ENCODE peak calls at places on chromosomes 5 and 9, in eight cellular contexts. Q, F, U, D, P, I, S and V are unnamed samples.

GRCh38 chr9:81690251-81690851 is 1.0 kb upstream of the TLE1 start:
- DNase-seq in Q (no peak), F (no peak), U (peak), D (no peak), P (peak), I (no peak), S (peak), V (no peak)

GRCh38 chr9:128253140-128253990 is 22.4 kb downstream of the GOLGA2 start:
- DNase-seq in Q (no peak), F (no peak), U (no peak), D (no peak), P (peak), I (no peak), S (no peak), V (no peak)

GRCh38 chr5:32725994-32726659 is 15.0 kb downstream of the NPR3 start:
- DNase-seq in Q (no peak), F (no peak), U (no peak), D (no peak), P (peak), I (no peak), S (no peak), V (no peak)

GRCh38 chr5:170312666-170313065 is 15.1 kb upstream of the LCP2 start:
- DNase-seq in Q (no peak), F (no peak), U (no peak), D (no peak), P (no peak), I (no peak), S (no peak), V (no peak)

GRCh38 chr5:170307575-170308465 is 10.2 kb upstream of the LCP2 start:
- DNase-seq in Q (peak), F (peak), U (no peak), D (no peak), P (no peak), I (no peak), S (peak), V (no peak)

GRCh38 chr9:128528445-128529160 is 23.8 kb upstream of the SPTAN1 start:
- DNase-seq in Q (no peak), F (no peak), U (no peak), D (no peak), P (no peak), I (no peak), S (no peak), V (no peak)

GRCh38 chr5:173479711-173480110 is 136.7 kb downstream of the BOD1 start:
- DNase-seq in Q (no peak), F (no peak), U (no peak), D (no peak), P (no peak), I (no peak), S (no peak), V (no peak)

GRCh38 chr9:72579190-72579589 is 57.8 kb downstream of the TMC1 start:
- DNase-seq in Q (no peak), F (no peak), U (no peak), D (no peak), P (no peak), I (peak), S (no peak), V (no peak)

GRCh38 chr5:94154672-94155071 is 413.3 kb upstream of the POU5F2 start:
- DNase-seq in Q (no peak), F (no peak), U (no peak), D (no peak), P (no peak), I (no peak), S (no peak), V (no peak)

GRCh38 chr5:142014911-142015584 is 2.2 kb upstream of the GNPDA1 start:
- DNase-seq in Q (peak), F (peak), U (no peak), D (no peak), P (peak), I (peak), S (no peak), V (no peak)

DNA sequence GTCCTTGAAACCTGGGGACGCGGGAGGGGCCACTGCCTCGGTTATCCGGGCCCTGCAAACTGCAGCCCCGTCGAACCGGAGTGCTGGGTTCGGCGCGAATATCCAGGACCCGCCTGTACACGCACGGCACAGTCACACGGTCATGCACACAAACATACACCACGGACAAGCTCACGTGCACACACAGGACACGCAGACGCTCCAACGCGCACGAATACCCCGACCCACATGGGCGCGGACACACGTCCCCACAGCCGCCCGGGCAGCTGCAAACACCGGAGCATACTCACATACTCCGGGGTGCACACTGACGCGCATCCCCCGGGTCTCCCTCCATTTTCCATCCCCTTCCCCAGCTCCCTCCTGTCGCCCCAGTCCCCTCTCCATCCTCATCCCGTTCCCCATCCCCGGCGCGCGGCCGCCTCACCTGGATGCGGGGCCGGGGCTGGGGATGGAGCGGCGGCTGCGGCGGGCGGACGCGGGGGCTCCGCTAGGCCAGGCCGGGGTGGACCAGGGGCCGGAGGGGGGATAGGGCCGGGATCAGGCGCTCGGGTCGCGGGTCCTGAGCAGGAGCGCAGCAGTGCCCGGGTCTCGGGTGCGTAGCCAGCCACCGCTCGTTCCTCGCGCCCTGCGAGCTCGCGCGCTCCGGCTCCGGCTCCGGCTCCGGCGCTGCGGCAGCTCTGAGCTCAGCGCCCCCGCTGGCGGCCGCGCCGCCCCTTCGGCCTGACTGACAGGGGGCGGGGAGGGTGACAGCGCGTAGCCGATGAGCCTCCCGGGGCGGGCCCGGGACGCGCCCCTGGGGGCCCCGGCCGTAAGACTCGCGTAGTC is at the start of the genes EIF4E1B and SNCB:
- DNase-seq in Q (peak), F (peak), U (peak), D (no peak), P (peak), I (peak), S (no peak), V (no peak)
- TF ChIP-seq CTCF in Q (no peak), F (no peak), U (no peak), D (no peak), P (no peak), I (no peak), S (no peak), V (no peak)

DNA sequence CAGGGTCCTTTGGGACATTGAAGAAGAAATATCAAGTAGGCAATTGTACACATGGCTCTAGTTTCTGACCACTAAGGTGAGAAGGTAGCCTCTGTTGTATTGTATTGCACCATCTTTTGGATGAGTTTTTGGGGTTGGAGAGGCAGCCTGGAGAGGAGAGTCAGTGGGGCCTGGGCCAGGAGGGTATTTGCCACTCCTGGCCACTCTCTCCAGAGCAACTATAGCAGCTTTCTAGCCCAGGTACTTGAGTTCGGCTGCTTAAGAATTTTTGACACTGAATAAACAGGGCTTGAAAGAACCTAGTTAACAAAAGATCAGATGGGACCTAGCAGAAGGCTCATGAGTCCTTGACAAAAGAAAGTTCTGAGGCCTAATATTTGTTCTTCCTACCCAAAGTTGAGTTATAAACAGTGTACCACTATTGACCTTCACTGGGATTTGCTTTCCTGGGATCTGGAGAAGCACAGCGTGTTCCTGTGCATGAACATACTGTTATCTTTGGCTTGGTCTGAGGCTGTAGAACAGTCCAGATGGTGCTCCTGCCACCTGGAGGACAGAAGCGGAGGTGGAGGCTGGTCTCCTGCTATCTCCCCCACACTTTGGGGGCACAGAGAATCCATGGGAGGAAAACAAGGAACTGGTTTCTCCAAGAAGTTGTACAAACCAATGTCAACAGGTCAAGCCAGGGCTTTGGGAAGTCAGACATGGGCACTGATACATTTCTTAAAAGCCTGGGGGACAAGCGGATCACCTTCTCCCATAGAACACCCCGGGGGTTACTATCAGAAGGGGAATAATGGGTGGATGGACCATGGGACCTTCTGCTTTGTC is 110.4 kb upstream of the LIFR start:
- DNase-seq in Q (peak), F (peak), U (peak), D (no peak), P (no peak), I (peak), S (peak), V (peak)
- TF ChIP-seq CTCF in Q (peak), F (peak), U (peak), D (peak), P (peak), I (peak), S (peak), V (peak)

DNA sequence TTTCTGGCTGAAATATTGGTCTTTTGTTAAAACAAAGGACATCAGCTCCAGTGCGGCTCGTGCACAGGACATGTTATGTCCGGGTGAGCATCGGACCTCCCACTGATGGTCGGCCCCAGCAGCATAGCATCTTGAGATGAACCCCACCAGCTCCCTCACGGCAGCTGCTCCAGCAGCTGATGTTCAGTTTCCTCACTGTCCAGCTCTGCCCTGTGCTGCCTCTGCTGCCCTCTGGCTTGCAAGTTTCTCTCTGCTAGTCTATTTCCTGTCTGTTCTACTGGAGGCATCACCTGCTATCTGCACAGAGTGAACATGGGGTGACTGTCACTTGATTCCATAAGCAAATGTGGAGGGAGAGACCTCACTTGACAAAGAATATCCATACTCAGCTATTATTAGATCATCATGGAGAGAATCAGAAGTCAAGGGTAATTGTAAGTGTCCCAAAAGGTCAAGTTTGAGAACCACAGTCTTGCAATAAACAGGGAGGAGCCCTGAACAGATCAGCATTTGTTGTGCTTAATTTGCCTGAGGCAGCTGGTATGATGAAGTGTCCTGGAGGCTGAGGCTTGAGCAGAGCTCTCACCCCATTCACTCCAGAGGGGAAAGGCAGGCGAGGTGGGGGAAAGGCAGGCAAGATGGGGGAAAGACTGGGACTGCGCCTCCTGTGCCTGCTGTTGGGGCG is 702.8 kb downstream of the SEMA5A start:
- DNase-seq in Q (no peak), F (peak), U (no peak), D (no peak), P (no peak), I (no peak), S (no peak), V (no peak)
- TF ChIP-seq CTCF in Q (no peak), F (peak), U (no peak), D (no peak), P (no peak), I (no peak), S (no peak), V (peak)

GRCh38 chr5:86807046-86807712 is 189.4 kb downstream of the COX7C start:
- DNase-seq in Q (no peak), F (no peak), U (no peak), D (no peak), P (no peak), I (peak), S (no peak), V (no peak)
- TF ChIP-seq CTCF in Q (no peak), F (no peak), U (no peak), D (no peak), P (no peak), I (peak), S (no peak), V (no peak)

GRCh38 chr5:41924872-41925554 is at the start of gene FBXO4:
- DNase-seq in Q (peak), F (peak), U (peak), D (peak), P (peak), I (peak), S (peak), V (peak)
- TF ChIP-seq CTCF in Q (peak), F (peak), U (no peak), D (peak), P (peak), I (peak), S (peak), V (peak)

DNA sequence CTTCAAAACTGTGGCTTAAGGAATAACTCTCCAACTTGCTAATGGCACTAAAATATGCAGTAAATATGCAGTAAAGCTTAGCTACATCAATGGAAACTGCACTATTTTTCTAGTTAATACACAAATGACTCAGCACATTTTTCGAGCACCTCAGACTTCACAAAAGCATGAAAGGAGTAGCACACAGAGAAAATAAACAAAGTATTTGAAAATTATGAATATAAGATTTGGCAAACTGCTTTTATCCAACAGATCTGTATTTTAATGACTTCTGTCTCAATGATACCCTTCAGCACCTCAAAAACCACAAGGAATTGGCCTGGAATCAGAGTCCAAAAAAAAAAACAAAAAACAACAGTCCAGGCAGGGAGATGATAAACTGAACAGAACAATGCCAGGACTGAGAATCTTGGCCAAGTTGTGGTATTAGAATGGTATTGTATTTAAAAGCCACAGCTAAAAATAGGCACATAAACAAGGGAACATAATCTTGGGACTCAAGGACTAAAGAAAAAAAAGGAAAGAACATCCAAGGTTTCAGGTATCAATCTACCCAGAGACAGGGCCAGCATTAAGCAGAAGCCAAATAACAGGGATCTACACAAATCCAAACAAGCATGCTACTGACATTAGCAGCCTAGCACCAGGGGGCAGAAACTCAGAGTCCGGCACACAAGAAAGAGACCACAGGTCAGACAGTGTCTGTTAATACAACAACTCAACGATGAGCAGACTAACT is 21.4 kb downstream of the TMEM245 start:
- DNase-seq in Q (no peak), F (peak), U (peak), D (no peak), P (no peak), I (no peak), S (no peak), V (no peak)
- TF ChIP-seq CTCF in Q (no peak), F (peak), U (no peak), D (no peak), P (no peak), I (peak), S (peak), V (peak)

GRCh38 chr9:34253460-34253837 is 74.6 kb downstream of the UBAP1 start:
- DNase-seq in Q (no peak), F (peak), U (no peak), D (no peak), P (no peak), I (no peak), S (no peak), V (no peak)
- TF ChIP-seq CTCF in Q (no peak), F (peak), U (no peak), D (no peak), P (no peak), I (no peak), S (no peak), V (no peak)

GRCh38 chr5:145801195-145801594 is 33.9 kb downstream of the PRELID2 start:
- DNase-seq in Q (no peak), F (no peak), U (no peak), D (no peak), P (no peak), I (no peak), S (no peak), V (no peak)

GRCh38 chr5:145796318-145796717 is 38.8 kb downstream of the PRELID2 start:
- DNase-seq in Q (no peak), F (no peak), U (no peak), D (no peak), P (no peak), I (no peak), S (no peak), V (no peak)

GRCh38 chr5:145800181-145800580 is 35.0 kb downstream of the PRELID2 start:
- DNase-seq in Q (no peak), F (no peak), U (no peak), D (no peak), P (no peak), I (peak), S (no peak), V (no peak)

GRCh38 chr5:145793574-145793973 is 41.6 kb downstream of the PRELID2 start:
- DNase-seq in Q (no peak), F (no peak), U (no peak), D (no peak), P (no peak), I (no peak), S (no peak), V (no peak)

DNA sequence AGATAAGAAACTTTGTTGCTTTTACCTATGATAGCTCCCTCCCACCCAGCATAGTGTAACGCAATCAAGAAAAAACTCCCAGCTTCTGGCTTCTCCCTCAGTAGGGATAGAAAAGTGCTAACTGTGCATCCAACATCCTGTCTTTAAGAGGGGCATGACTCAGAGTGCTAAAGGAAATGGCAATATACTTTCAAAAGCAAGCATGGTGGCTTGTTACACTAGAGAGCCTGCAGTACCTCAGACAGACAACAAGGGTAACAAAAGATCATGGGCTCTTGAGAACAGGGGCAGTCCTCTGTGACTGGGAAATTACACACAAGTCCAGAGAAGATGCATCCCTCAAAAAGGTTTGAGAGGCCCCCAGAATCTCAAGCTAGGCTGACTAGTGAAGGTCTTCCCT is 37.8 kb downstream of the PRELID2 start:
- DNase-seq in Q (no peak), F (peak), U (no peak), D (no peak), P (peak), I (peak), S (no peak), V (no peak)
- TF ChIP-seq CTCF in Q (no peak), F (no peak), U (no peak), D (no peak), P (no peak), I (no peak), S (no peak), V (no peak)